ENCODE peak calls at places on chromosomes 5 and 9, in five cellular contexts. K, Y, F, X and S are unnamed samples.

GRCh38 chr9:21385131-21385665 is at the start of gene IFNA2:
- DNase-seq in K (no peak), Y (no peak), F (no peak), X (no peak), S (no peak)

GRCh38 chr5:125125031-125125823 is 378.8 kb upstream of the ZNF608 start:
- DNase-seq in K (no peak), Y (no peak), F (no peak), X (no peak), S (peak)

GRCh38 chr5:159216454-159216853 is 7.1 kb upstream of the RNF145 start:
- DNase-seq in K (no peak), Y (no peak), F (no peak), X (no peak), S (no peak)

GRCh38 chr9:36316629-36317317 is 58.5 kb upstream of the GNE start:
- DNase-seq in K (no peak), Y (no peak), F (peak), X (no peak), S (no peak)

GRCh38 chr5:79149432-79149831 is 37.8 kb downstream of the BHMT start:
- DNase-seq in K (no peak), Y (no peak), F (no peak), X (no peak), S (no peak)

GRCh38 chr5:119019431-119020348 is 31.3 kb upstream of the DTWD2 start:
- DNase-seq in K (no peak), Y (no peak), F (no peak), X (no peak), S (peak)

GRCh38 chr9:94805585-94805984 is 79.1 kb downstream of the AOPEP start:
- DNase-seq in K (no peak), Y (no peak), F (no peak), X (no peak), S (peak)

GRCh38 chr5:81081461-81081835 is 121.3 kb downstream of the RASGRF2 start:
- DNase-seq in K (peak), Y (no peak), F (no peak), X (no peak), S (no peak)

GRCh38 chr5:40414922-40415321 is 264.8 kb upstream of the PTGER4 start:
- DNase-seq in K (no peak), Y (peak), F (no peak), X (no peak), S (no peak)

GRCh38 chr5:66442951-66443445 is 153.2 kb upstream of the MAST4 start:
- DNase-seq in K (peak), Y (no peak), F (no peak), X (no peak), S (no peak)

GRCh38 chr5:81429986-81430385 is 36.1 kb upstream of the ACOT12 start:
- DNase-seq in K (no peak), Y (no peak), F (no peak), X (no peak), S (no peak)

GRCh38 chr9:98747476-98747875 is 38.7 kb upstream of the GABBR2 start:
- DNase-seq in K (no peak), Y (no peak), F (no peak), X (no peak), S (no peak)